ENCODE peak calls at places on chromosomes 6 and 20, in seven cellular contexts. L is stimulated activated CD4-positive, alpha-beta T cell treated with anti-CD3 and anti-CD28 coated beads, Interleukin-15, amount 100 ng/mL, for 1 hour; W is dorsolateral prefrontal cortex; X is CD8-positive, alpha-beta memory T cell; R is memory B cell; I is amygdala; U is ecto neural progenitor cell. D is an unnamed sample.

GRCh38 chr6:149925253-149925973 is 2.5 kb upstream of the RAET1G start:
- DNase-seq in R (no peak), U (no peak), L (no peak), W (no peak), X (no peak), I (no peak), D (peak)

GRCh38 chr6:52164319-52165094 is 21.7 kb upstream of the IL17A start:
- DNase-seq in R (no peak), U (no peak), W (no peak), I (no peak), X (no peak), L (no peak), D (no peak)

GRCh38 chr6:158817298-158818007 is 1.7 kb downstream of the EZR start:
- DNase-seq in I (no peak), X (peak), W (no peak), U (peak), R (peak), L (no peak), D (peak)

GRCh38 chr6:41538556-41539182 is 7.5 kb upstream of the FOXP4 start:
- DNase-seq in U (no peak), W (no peak), I (no peak), L (no peak), X (no peak), R (no peak), D (no peak)

GRCh38 chr6:7640607-7641577 is 50.9 kb downstream of the SNRNP48 start:
- DNase-seq in L (no peak), U (no peak), X (no peak), I (no peak), W (no peak), R (no peak), D (no peak)

GRCh38 chr6:2827112-2827511 is 14.6 kb downstream of the SERPINB1 start:
- DNase-seq in X (no peak), R (no peak), L (no peak), I (no peak), W (no peak), U (no peak), D (no peak)

GRCh38 chr6:4134841-4135664 is at the start of gene ECI2:
- DNase-seq in L (peak), W (no peak), I (no peak), R (peak), X (no peak), U (no peak), D (peak)

GRCh38 chr20:25453035-25453810 is 45.8 kb downstream of the GINS1 start:
- DNase-seq in I (no peak), W (no peak), R (no peak), L (no peak), X (no peak), U (no peak), D (no peak)

D was measured in right lobe of liver.